ENCODE peak calls at places on chromosomes 6 and 20, in nine cellular contexts. One of them, this sample, is unnamed.

GRCh38 chr20:603116-603640 is 6.9 kb downstream of the TCF15 start:
- DNase-seq in HepG2: no peak
- DNase-seq in heart left ventricle: no peak
- DNase-seq in HS-5: no peak
- DNase-seq in activated CD4-positive, alpha-beta T cell treated with anti-CD3 and anti-CD28 coated beads, Interleukin-2, amount 50 U/mL, for 4 hours: no peak
- DNase-seq in pancreas: no peak
- DNase-seq in fibroblast of pulmonary artery: no peak
- DNase-seq in T-helper 9 cell: no peak
- DNase-seq in CD8-positive, alpha-beta T cell: no peak
- DNase-seq in this sample: no peak

GRCh38 chr6:131917763-131918649 is 33.2 kb downstream of the CCN2 start:
- DNase-seq in HepG2: no peak
- DNase-seq in heart left ventricle: no peak
- DNase-seq in HS-5: no peak
- DNase-seq in activated CD4-positive, alpha-beta T cell treated with anti-CD3 and anti-CD28 coated beads, Interleukin-2, amount 50 U/mL, for 4 hours: no peak
- DNase-seq in pancreas: no peak
- DNase-seq in fibroblast of pulmonary artery: no peak
- DNase-seq in T-helper 9 cell: no peak
- DNase-seq in CD8-positive, alpha-beta T cell: no peak
- DNase-seq in this sample: no peak

GRCh38 chr6:81838724-81839425 is 86.4 kb upstream of the TENT5A start:
- DNase-seq in HepG2: no peak
- DNase-seq in heart left ventricle: no peak
- DNase-seq in HS-5: no peak
- DNase-seq in activated CD4-positive, alpha-beta T cell treated with anti-CD3 and anti-CD28 coated beads, Interleukin-2, amount 50 U/mL, for 4 hours: no peak
- DNase-seq in pancreas: no peak
- DNase-seq in fibroblast of pulmonary artery: no peak
- DNase-seq in T-helper 9 cell: no peak
- DNase-seq in CD8-positive, alpha-beta T cell: no peak
- DNase-seq in this sample: no peak

GRCh38 chr6:118783931-118784528 is 109.9 kb upstream of the ASF1A start:
- DNase-seq in HepG2: no peak
- DNase-seq in heart left ventricle: no peak
- DNase-seq in HS-5: no peak
- DNase-seq in activated CD4-positive, alpha-beta T cell treated with anti-CD3 and anti-CD28 coated beads, Interleukin-2, amount 50 U/mL, for 4 hours: no peak
- DNase-seq in pancreas: no peak
- DNase-seq in fibroblast of pulmonary artery: no peak
- DNase-seq in T-helper 9 cell: no peak
- DNase-seq in CD8-positive, alpha-beta T cell: no peak
- DNase-seq in this sample: no peak

GRCh38 chr6:118667988-118668387 is 16.6 kb upstream of the CEP85L start:
- DNase-seq in HepG2: no peak
- DNase-seq in heart left ventricle: no peak
- DNase-seq in HS-5: no peak
- DNase-seq in activated CD4-positive, alpha-beta T cell treated with anti-CD3 and anti-CD28 coated beads, Interleukin-2, amount 50 U/mL, for 4 hours: no peak
- DNase-seq in pancreas: no peak
- DNase-seq in fibroblast of pulmonary artery: peak; percentile 26
- DNase-seq in T-helper 9 cell: no peak
- DNase-seq in CD8-positive, alpha-beta T cell: no peak
- DNase-seq in this sample: no peak

GRCh38 chr6:155461636-155462035 is 6.0 kb upstream of the NOX3 start:
- DNase-seq in HepG2: no peak
- DNase-seq in heart left ventricle: no peak
- DNase-seq in HS-5: no peak
- DNase-seq in activated CD4-positive, alpha-beta T cell treated with anti-CD3 and anti-CD28 coated beads, Interleukin-2, amount 50 U/mL, for 4 hours: no peak
- DNase-seq in pancreas: no peak
- DNase-seq in fibroblast of pulmonary artery: no peak
- DNase-seq in T-helper 9 cell: no peak
- DNase-seq in CD8-positive, alpha-beta T cell: no peak
- DNase-seq in this sample: no peak

GRCh38 chr6:13259393-13259792 is 68.9 kb downstream of the TBC1D7 start:
- DNase-seq in HepG2: no peak
- DNase-seq in heart left ventricle: no peak
- DNase-seq in HS-5: no peak
- DNase-seq in activated CD4-positive, alpha-beta T cell treated with anti-CD3 and anti-CD28 coated beads, Interleukin-2, amount 50 U/mL, for 4 hours: no peak
- DNase-seq in pancreas: no peak
- DNase-seq in fibroblast of pulmonary artery: no peak
- DNase-seq in T-helper 9 cell: no peak
- DNase-seq in CD8-positive, alpha-beta T cell: no peak
- DNase-seq in this sample: no peak

GRCh38 chr20:49750611-49751396 is 37.1 kb upstream of the B4GALT5 start:
- DNase-seq in HepG2: no peak
- DNase-seq in heart left ventricle: no peak
- DNase-seq in HS-5: no peak
- DNase-seq in activated CD4-positive, alpha-beta T cell treated with anti-CD3 and anti-CD28 coated beads, Interleukin-2, amount 50 U/mL, for 4 hours: no peak
- DNase-seq in pancreas: no peak
- DNase-seq in fibroblast of pulmonary artery: no peak
- DNase-seq in T-helper 9 cell: no peak
- DNase-seq in CD8-positive, alpha-beta T cell: no peak
- DNase-seq in this sample: no peak

GRCh38 chr6:106997392-106998257 is 23.1 kb upstream of the CD24 start:
- DNase-seq in HepG2: peak; percentile 74
- DNase-seq in heart left ventricle: no peak
- DNase-seq in HS-5: no peak
- DNase-seq in activated CD4-positive, alpha-beta T cell treated with anti-CD3 and anti-CD28 coated beads, Interleukin-2, amount 50 U/mL, for 4 hours: peak; percentile 21
- DNase-seq in pancreas: peak; percentile 71
- DNase-seq in fibroblast of pulmonary artery: peak; percentile 60
- DNase-seq in T-helper 9 cell: peak; percentile 29
- DNase-seq in CD8-positive, alpha-beta T cell: peak; percentile 11
- DNase-seq in this sample: peak; percentile 84

GRCh38 chr20:51811040-51811351 is 8.7 kb upstream of the SALL4 start:
- DNase-seq in HepG2: peak; percentile 90
- DNase-seq in heart left ventricle: no peak
- DNase-seq in HS-5: peak; percentile 100
- DNase-seq in activated CD4-positive, alpha-beta T cell treated with anti-CD3 and anti-CD28 coated beads, Interleukin-2, amount 50 U/mL, for 4 hours: no peak
- DNase-seq in pancreas: no peak
- DNase-seq in fibroblast of pulmonary artery: peak; percentile 37
- DNase-seq in T-helper 9 cell: no peak
- DNase-seq in CD8-positive, alpha-beta T cell: no peak
- DNase-seq in this sample: no peak

GRCh38 chr6:20400476-20401402 is 940 bp upstream of the E2F3 start:
- DNase-seq in HepG2: peak; percentile 50
- DNase-seq in heart left ventricle: peak; percentile 71
- DNase-seq in HS-5: peak; percentile 68
- DNase-seq in activated CD4-positive, alpha-beta T cell treated with anti-CD3 and anti-CD28 coated beads, Interleukin-2, amount 50 U/mL, for 4 hours: peak; percentile 30
- DNase-seq in pancreas: peak; percentile 32
- DNase-seq in fibroblast of pulmonary artery: peak; percentile 38
- DNase-seq in T-helper 9 cell: peak; percentile 24
- DNase-seq in CD8-positive, alpha-beta T cell: peak; percentile 13
- DNase-seq in this sample: no peak

GRCh38 chr6:16764188-16764950 is 3.1 kb upstream of the ATXN1 start:
- DNase-seq in HepG2: peak; percentile 53
- DNase-seq in heart left ventricle: no peak
- DNase-seq in HS-5: no peak
- DNase-seq in activated CD4-positive, alpha-beta T cell treated with anti-CD3 and anti-CD28 coated beads, Interleukin-2, amount 50 U/mL, for 4 hours: no peak
- DNase-seq in pancreas: no peak
- DNase-seq in fibroblast of pulmonary artery: peak; percentile 80
- DNase-seq in T-helper 9 cell: no peak
- DNase-seq in CD8-positive, alpha-beta T cell: no peak
- DNase-seq in this sample: no peak

GRCh38 chr6:37381579-37381978 is 27.8 kb downstream of the RNF8 start:
- DNase-seq in HepG2: peak; percentile 86
- DNase-seq in heart left ventricle: no peak
- DNase-seq in HS-5: peak; percentile 29
- DNase-seq in activated CD4-positive, alpha-beta T cell treated with anti-CD3 and anti-CD28 coated beads, Interleukin-2, amount 50 U/mL, for 4 hours: no peak
- DNase-seq in pancreas: peak; percentile 44
- DNase-seq in fibroblast of pulmonary artery: peak; percentile 71
- DNase-seq in T-helper 9 cell: no peak
- DNase-seq in CD8-positive, alpha-beta T cell: no peak
- DNase-seq in this sample: peak; percentile 78

GRCh38 chr6:132082421-132082820 is 131.2 kb upstream of the CCN2 start:
- DNase-seq in HepG2: no peak
- DNase-seq in heart left ventricle: no peak
- DNase-seq in HS-5: no peak
- DNase-seq in activated CD4-positive, alpha-beta T cell treated with anti-CD3 and anti-CD28 coated beads, Interleukin-2, amount 50 U/mL, for 4 hours: no peak
- DNase-seq in pancreas: no peak
- DNase-seq in fibroblast of pulmonary artery: no peak
- DNase-seq in T-helper 9 cell: no peak
- DNase-seq in CD8-positive, alpha-beta T cell: no peak
- DNase-seq in this sample: no peak

GRCh38 chr6:39865011-39865888 is 69.0 kb downstream of the MOCS1 start:
- DNase-seq in HepG2: peak; percentile 74
- DNase-seq in heart left ventricle: peak; percentile 76
- DNase-seq in HS-5: no peak
- DNase-seq in activated CD4-positive, alpha-beta T cell treated with anti-CD3 and anti-CD28 coated beads, Interleukin-2, amount 50 U/mL, for 4 hours: peak; percentile 34
- DNase-seq in pancreas: peak; percentile 71
- DNase-seq in fibroblast of pulmonary artery: peak; percentile 75
- DNase-seq in T-helper 9 cell: peak; percentile 38
- DNase-seq in CD8-positive, alpha-beta T cell: peak; percentile 41
- DNase-seq in this sample: peak; percentile 83

GRCh38 chr6:139904158-139904533 is 529.7 kb upstream of the CITED2 start:
- DNase-seq in HepG2: no peak
- DNase-seq in heart left ventricle: no peak
- DNase-seq in HS-5: no peak
- DNase-seq in activated CD4-positive, alpha-beta T cell treated with anti-CD3 and anti-CD28 coated beads, Interleukin-2, amount 50 U/mL, for 4 hours: no peak
- DNase-seq in pancreas: no peak
- DNase-seq in fibroblast of pulmonary artery: no peak
- DNase-seq in T-helper 9 cell: no peak
- DNase-seq in CD8-positive, alpha-beta T cell: no peak
- DNase-seq in this sample: no peak

GRCh38 chr6:136166815-136167214 is 83.3 kb downstream of the MTFR2 start:
- DNase-seq in HepG2: no peak
- DNase-seq in heart left ventricle: no peak
- DNase-seq in HS-5: no peak
- DNase-seq in activated CD4-positive, alpha-beta T cell treated with anti-CD3 and anti-CD28 coated beads, Interleukin-2, amount 50 U/mL, for 4 hours: no peak
- DNase-seq in pancreas: no peak
- DNase-seq in fibroblast of pulmonary artery: no peak
- DNase-seq in T-helper 9 cell: no peak
- DNase-seq in CD8-positive, alpha-beta T cell: no peak
- DNase-seq in this sample: no peak

GRCh38 chr6:89597988-89598387 is 40.6 kb downstream of the LYRM2 start:
- DNase-seq in HepG2: peak; percentile 64
- DNase-seq in heart left ventricle: no peak
- DNase-seq in HS-5: peak; percentile 57
- DNase-seq in activated CD4-positive, alpha-beta T cell treated with anti-CD3 and anti-CD28 coated beads, Interleukin-2, amount 50 U/mL, for 4 hours: no peak
- DNase-seq in pancreas: no peak
- DNase-seq in fibroblast of pulmonary artery: peak; percentile 46
- DNase-seq in T-helper 9 cell: no peak
- DNase-seq in CD8-positive, alpha-beta T cell: no peak
- DNase-seq in this sample: no peak

GRCh38 chr6:85015396-85015990 is 251.1 kb upstream of the TBX18 start:
- DNase-seq in HepG2: peak; percentile 26
- DNase-seq in heart left ventricle: no peak
- DNase-seq in HS-5: no peak
- DNase-seq in activated CD4-positive, alpha-beta T cell treated with anti-CD3 and anti-CD28 coated beads, Interleukin-2, amount 50 U/mL, for 4 hours: no peak
- DNase-seq in pancreas: peak; percentile 49
- DNase-seq in fibroblast of pulmonary artery: peak; percentile 88
- DNase-seq in T-helper 9 cell: no peak
- DNase-seq in CD8-positive, alpha-beta T cell: no peak
- DNase-seq in this sample: peak; percentile 84

GRCh38 chr6:37493047-37493995 is 6.4 kb downstream of the CCDC167 start:
- DNase-seq in HepG2: no peak
- DNase-seq in heart left ventricle: no peak
- DNase-seq in HS-5: no peak
- DNase-seq in activated CD4-positive, alpha-beta T cell treated with anti-CD3 and anti-CD28 coated beads, Interleukin-2, amount 50 U/mL, for 4 hours: no peak
- DNase-seq in pancreas: peak; percentile 61
- DNase-seq in fibroblast of pulmonary artery: no peak
- DNase-seq in T-helper 9 cell: no peak
- DNase-seq in CD8-positive, alpha-beta T cell: no peak
- DNase-seq in this sample: no peak

GRCh38 chr20:45100563-45101245 is at the start of gene KCNS1:
- DNase-seq in HepG2: peak; percentile 25
- DNase-seq in heart left ventricle: no peak
- DNase-seq in HS-5: no peak
- DNase-seq in activated CD4-positive, alpha-beta T cell treated with anti-CD3 and anti-CD28 coated beads, Interleukin-2, amount 50 U/mL, for 4 hours: no peak
- DNase-seq in pancreas: peak; percentile 52
- DNase-seq in fibroblast of pulmonary artery: no peak
- DNase-seq in T-helper 9 cell: no peak
- DNase-seq in CD8-positive, alpha-beta T cell: no peak
- DNase-seq in this sample: peak; percentile 81

GRCh38 chr20:37413354-37413753 is 67.4 kb downstream of the SRC start:
- DNase-seq in HepG2: no peak
- DNase-seq in heart left ventricle: no peak
- DNase-seq in HS-5: no peak
- DNase-seq in activated CD4-positive, alpha-beta T cell treated with anti-CD3 and anti-CD28 coated beads, Interleukin-2, amount 50 U/mL, for 4 hours: no peak
- DNase-seq in pancreas: no peak
- DNase-seq in fibroblast of pulmonary artery: no peak
- DNase-seq in T-helper 9 cell: no peak
- DNase-seq in CD8-positive, alpha-beta T cell: no peak
- DNase-seq in this sample: no peak

GRCh38 chr6:104305206-104305605 is 554.5 kb downstream of the HACE1 start:
- DNase-seq in HepG2: no peak
- DNase-seq in heart left ventricle: no peak
- DNase-seq in HS-5: no peak
- DNase-seq in activated CD4-positive, alpha-beta T cell treated with anti-CD3 and anti-CD28 coated beads, Interleukin-2, amount 50 U/mL, for 4 hours: no peak
- DNase-seq in pancreas: no peak
- DNase-seq in fibroblast of pulmonary artery: no peak
- DNase-seq in T-helper 9 cell: no peak
- DNase-seq in CD8-positive, alpha-beta T cell: no peak
- DNase-seq in this sample: no peak